ENCODE peak calls at places on chromosomes 4 and X, in seven cellular contexts. N is K562, P is breast epithelium, D is stomach, Q is SK-N-SH, W is H1, U is transverse colon. F is an unnamed sample.

GRCh38 chr4:153497091-153497531 is 31.0 kb downstream of the TMEM131L start:
- DNase-seq in N (peak; percentile 69), P (no peak), D (no peak), Q (no peak), W (peak; percentile 41), U (no peak), F (no peak)

GRCh38 chr4:94804613-94805012 is 46.9 kb downstream of the BMPR1B start:
- DNase-seq in N (no peak), P (no peak), D (no peak), Q (no peak), W (no peak), U (no peak), F (no peak)

GRCh38 chrX:124211312-124211942 is 121.0 kb upstream of the TEX13D start:
- DNase-seq in N (peak; percentile 29), P (no peak), D (no peak), Q (peak; percentile 17), W (no peak), U (no peak), F (no peak)

GRCh38 chr4:89788243-89789072 is 48.5 kb downstream of the SNCA start:
- DNase-seq in N (no peak), P (no peak), D (no peak), Q (no peak), W (no peak), U (no peak), F (no peak)

GRCh38 chr4:176794151-176794550 is 1.4 kb upstream of the VEGFC start:
- DNase-seq in N (no peak), P (no peak), D (no peak), Q (no peak), W (no peak), U (no peak), F (no peak)

GRCh38 chr4:53461244-53461643 is 83.8 kb downstream of the FIP1L1 start:
- DNase-seq in N (no peak), P (no peak), D (no peak), Q (no peak), W (no peak), U (no peak), F (no peak)

GRCh38 chrX:132636080-132636479 is 147.2 kb upstream of the MBNL3 start:
- DNase-seq in N (no peak), P (no peak), D (no peak), Q (no peak), W (no peak), U (no peak), F (no peak)

GRCh38 chrX:27889878-27890277 is 82.1 kb downstream of the MAGEB10 start:
- DNase-seq in N (no peak), P (no peak), D (no peak), Q (no peak), W (no peak), U (no peak), F (no peak)

GRCh38 chr4:156956947-156957346 is 14.7 kb downstream of the PDGFC start:
- DNase-seq in N (no peak), P (no peak), D (no peak), Q (no peak), W (no peak), U (no peak), F (no peak)

GRCh38 chr4:173211838-173212237 is 43.2 kb downstream of the GALNT7 start:
- DNase-seq in N (peak; percentile 46), P (no peak), D (no peak), Q (no peak), W (no peak), U (no peak), F (peak; percentile 35)

GRCh38 chrX:129694805-129695204 is 40.0 kb upstream of the APLN start:
- DNase-seq in N (no peak), P (no peak), D (no peak), Q (no peak), W (no peak), U (no peak), F (no peak)

GRCh38 chrX:78517124-78517523 is 142.0 kb downstream of the RTL3 start:
- DNase-seq in N (no peak), P (no peak), D (no peak), Q (no peak), W (no peak), U (no peak), F (no peak)

GRCh38 chr4:112894480-112894879 is 155.0 kb upstream of the ANK2 start:
- DNase-seq in N (no peak), P (no peak), D (no peak), Q (no peak), W (no peak), U (no peak), F (no peak)

GRCh38 chrX:107571296-107571998 is 56.9 kb upstream of the PRPS1 start:
- DNase-seq in N (no peak), P (no peak), D (peak; percentile 38), Q (no peak), W (no peak), U (no peak), F (no peak)

GRCh38 chr4:25938251-25939186 is 24.5 kb downstream of the SMIM20 start:
- DNase-seq in N (no peak), P (no peak), D (no peak), Q (no peak), W (no peak), U (no peak), F (no peak)

GRCh38 chr4:185221912-185222311 is 12.5 kb downstream of the SNX25 start:
- DNase-seq in N (no peak), P (no peak), D (no peak), Q (no peak), W (no peak), U (no peak), F (no peak)

GRCh38 chr4:111028829-111029228 is 406.0 kb upstream of the PITX2 start:
- DNase-seq in N (no peak), P (no peak), D (no peak), Q (no peak), W (no peak), U (no peak), F (no peak)

DNA sequence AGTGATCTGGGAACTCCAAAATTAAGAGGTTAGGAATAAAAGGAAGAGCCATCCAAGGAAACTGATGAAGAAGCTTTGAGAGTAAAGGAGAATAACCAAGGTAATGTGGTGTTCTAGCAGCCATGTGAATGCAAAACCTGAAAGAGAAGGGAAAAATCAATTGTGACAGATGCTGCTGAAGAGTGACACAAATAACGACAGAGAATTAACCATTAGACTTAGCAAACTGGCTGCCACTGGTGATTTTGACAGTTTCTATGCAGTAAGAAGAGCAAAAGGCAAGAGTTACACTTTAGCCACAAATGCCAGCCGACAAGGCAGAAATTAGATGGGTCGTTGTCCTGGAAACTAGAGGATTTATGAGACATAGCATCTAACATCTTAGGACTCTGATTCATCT is 13.1 kb upstream of the TMEM144 start:
- DNase-seq in N (no peak), P (no peak), D (no peak), Q (no peak), W (no peak), U (no peak), F (no peak)
- TF ChIP-seq POLR2AphosphoS5 in N (no peak), P (no peak), D (no peak), Q (no peak), W (no peak), U (no peak), F (no peak)

DNA sequence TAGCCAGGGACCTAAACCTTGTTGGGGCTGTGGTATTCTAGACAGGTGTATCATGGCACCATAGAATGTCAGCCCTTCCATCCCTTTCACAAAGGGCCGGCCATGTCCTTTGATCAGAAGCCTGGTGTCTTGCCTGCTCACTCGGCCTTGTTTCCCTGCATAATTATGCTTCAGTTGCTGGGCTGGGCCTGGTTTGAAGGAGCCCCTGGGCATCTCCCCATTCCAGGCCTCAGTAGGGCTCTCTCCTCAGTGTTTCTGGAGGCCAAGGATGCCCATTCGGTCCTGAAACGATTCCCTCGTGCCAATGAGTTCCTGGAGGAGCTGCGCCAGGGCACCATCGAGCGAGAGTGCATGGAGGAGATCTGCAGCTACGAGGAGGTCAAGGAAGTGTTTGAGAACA is 4.5 kb downstream of the PRRG3 start:
- DNase-seq in N (no peak), P (no peak), D (no peak), Q (no peak), W (no peak), U (no peak), F (no peak)
- H3K9me3 ChIP-seq in N (no peaks in the 10 kb centered on the region), P (no peaks in the 10 kb centered on the region), D (no peaks in the 10 kb centered on the region), Q (no peaks in the 10 kb centered on the region), W (no peaks in the 10 kb centered on the region), U (no peaks in the 10 kb centered on the region), F (no peaks in the 10 kb centered on the region)

GRCh38 chrX:74232859-74233258 is 71.1 kb upstream of the ZCCHC13 start:
- DNase-seq in N (no peak), P (no peak), D (no peak), Q (peak; percentile 5), W (no peak), U (no peak), F (no peak)

GRCh38 chrX:74231625-74232024 is 72.4 kb upstream of the ZCCHC13 start:
- DNase-seq in N (no peak), P (no peak), D (no peak), Q (no peak), W (no peak), U (no peak), F (no peak)

GRCh38 chrX:74225111-74225510 is 78.9 kb upstream of the ZCCHC13 start:
- DNase-seq in N (no peak), P (no peak), D (no peak), Q (no peak), W (no peak), U (no peak), F (no peak)

GRCh38 chrX:74234829-74235228 is 69.2 kb upstream of the ZCCHC13 start:
- DNase-seq in N (no peak), P (no peak), D (no peak), Q (no peak), W (no peak), U (no peak), F (no peak)

DNA sequence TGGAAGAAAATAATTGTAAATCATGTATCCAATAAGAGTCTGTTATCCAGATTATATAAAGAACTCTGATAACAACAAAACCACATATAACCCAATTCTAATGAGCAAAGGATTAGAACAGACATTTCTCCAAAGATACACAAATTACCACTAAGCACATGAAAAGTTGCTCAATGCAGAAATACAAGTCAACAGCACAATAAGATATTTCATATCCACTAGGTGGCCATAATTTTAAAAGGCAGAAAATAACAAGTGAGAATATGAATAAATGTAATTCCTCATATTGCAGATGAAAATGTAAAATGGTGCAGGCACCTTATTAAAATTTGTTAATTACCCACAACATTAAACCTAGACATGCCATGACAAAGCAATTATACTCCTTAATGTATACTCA is 73.9 kb upstream of the ZCCHC13 start:
- DNase-seq in N (no peak), P (no peak), D (no peak), Q (no peak), W (no peak), U (no peak), F (no peak)
- TF ChIP-seq CTCF in N (no peak), P (no peak), D (no peak), Q (peak; percentile 32), W (no peak), U (no peak), F (no peak)

GRCh38 chr4:58192217-58192616 is 1082.0 kb upstream of the IGFBP7 start:
- DNase-seq in N (no peak), P (no peak), D (no peak), Q (no peak), W (no peak), U (no peak), F (no peak)

GRCh38 chr4:58191086-58191485 is 1080.9 kb upstream of the IGFBP7 start:
- DNase-seq in N (no peak), P (no peak), D (no peak), Q (no peak), W (no peak), U (no peak), F (no peak)

DNA sequence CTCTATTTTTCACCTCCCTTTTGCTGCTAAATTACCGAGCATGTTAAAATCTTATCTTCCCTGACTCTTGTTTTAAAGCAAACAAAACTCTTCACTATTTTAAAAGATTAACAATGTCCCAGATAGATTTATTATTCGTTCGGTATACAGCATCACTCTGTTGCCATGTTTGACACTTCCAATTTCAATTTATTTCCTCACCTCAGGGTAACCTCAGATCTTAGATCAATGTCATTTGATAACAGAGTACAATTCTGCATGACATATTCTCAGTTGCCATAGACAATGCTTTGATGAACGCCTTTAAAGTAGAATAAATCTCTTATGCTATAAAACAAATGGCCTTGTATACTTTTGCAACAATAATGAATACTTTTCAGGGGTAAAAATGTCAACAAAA is 1078.1 kb upstream of the IGFBP7 start:
- DNase-seq in N (no peak), P (no peak), D (no peak), Q (no peak), W (no peak), U (no peak), F (no peak)
- TF ChIP-seq POLR2AphosphoS5 in N (no peak), P (no peak), D (no peak), Q (no peak), W (no peak), U (no peak), F (no peak)

F was measured in prostate gland.